ENCODE peak calls at places on chromosomes 1 and 21, in five cellular contexts. One of them, this sample, is unnamed.

GRCh38 chr1:30893776-30894507 is 14.6 kb downstream of the SDC3 start:
- DNase-seq in kidney epithelial cell: no peak
- DNase-seq in MCF 10A: no peak
- DNase-seq in NB4: no peak
- DNase-seq in GM13977: no peak
- DNase-seq in this sample: no peak

GRCh38 chr21:16176570-16176969 is 446.8 kb downstream of the USP25 start:
- DNase-seq in NB4: no peak
- DNase-seq in MCF 10A: no peak
- DNase-seq in GM13977: no peak
- DNase-seq in kidney epithelial cell: no peak
- DNase-seq in this sample: no peak

GRCh38 chr1:8122160-8122476 is 96.0 kb upstream of the ERRFI1 start:
- DNase-seq in MCF 10A: no peak
- DNase-seq in GM13977: no peak
- DNase-seq in NB4: no peak
- DNase-seq in kidney epithelial cell: no peak
- DNase-seq in this sample: no peak

GRCh38 chr1:15137807-15138206 is 15.7 kb upstream of the TMEM51 start:
- DNase-seq in MCF 10A: no peak
- DNase-seq in GM13977: no peak
- DNase-seq in NB4: no peak
- DNase-seq in kidney epithelial cell: no peak
- DNase-seq in this sample: no peak

GRCh38 chr1:11934295-11935039 is at the start of gene PLOD1:
- DNase-seq in kidney epithelial cell: peak; percentile 53
- DNase-seq in MCF 10A: peak; percentile 81
- DNase-seq in NB4: peak; percentile 92
- DNase-seq in GM13977: peak; percentile 95
- DNase-seq in this sample: peak; percentile 70

GRCh38 chr1:184947497-184948256 is 26.6 kb downstream of the NIBAN1 start:
- DNase-seq in MCF 10A: no peak
- DNase-seq in NB4: no peak
- DNase-seq in GM13977: no peak
- DNase-seq in kidney epithelial cell: no peak
- DNase-seq in this sample: no peak

GRCh38 chr21:34926784-34927548 is 122.1 kb downstream of the RUNX1 start:
- DNase-seq in GM13977: no peak
- DNase-seq in MCF 10A: no peak
- DNase-seq in kidney epithelial cell: no peak
- DNase-seq in NB4: no peak
- DNase-seq in this sample: no peak

GRCh38 chr1:1081311-1082238 is 7.5 kb upstream of the RNF223 start:
- DNase-seq in kidney epithelial cell: no peak
- DNase-seq in MCF 10A: no peak
- DNase-seq in NB4: no peak
- DNase-seq in GM13977: no peak
- DNase-seq in this sample: no peak

GRCh38 chr1:78003882-78004718 is 639 bp upstream of the DNAJB4 start:
- DNase-seq in kidney epithelial cell: peak; percentile 56
- DNase-seq in NB4: peak; percentile 82
- DNase-seq in GM13977: peak; percentile 39
- DNase-seq in MCF 10A: peak; percentile 79
- DNase-seq in this sample: peak; percentile 18

GRCh38 chr1:219339466-219339865 is 165.8 kb downstream of the LYPLAL1 start:
- DNase-seq in NB4: no peak
- DNase-seq in GM13977: no peak
- DNase-seq in kidney epithelial cell: no peak
- DNase-seq in MCF 10A: no peak
- DNase-seq in this sample: peak; percentile 70

GRCh38 chr1:103191327-103191726 is 83.0 kb upstream of the COL11A1 start:
- DNase-seq in GM13977: no peak
- DNase-seq in kidney epithelial cell: no peak
- DNase-seq in MCF 10A: no peak
- DNase-seq in NB4: no peak
- DNase-seq in this sample: no peak

GRCh38 chr21:42063578-42064521 is 7.3 kb upstream of the UMODL1 start:
- DNase-seq in GM13977: peak; percentile 64
- DNase-seq in NB4: peak; percentile 87
- DNase-seq in kidney epithelial cell: no peak
- DNase-seq in MCF 10A: peak; percentile 76
- DNase-seq in this sample: no peak

GRCh38 chr1:95281781-95282495 is 47.9 kb downstream of the RWDD3 start:
- DNase-seq in MCF 10A: no peak
- DNase-seq in kidney epithelial cell: no peak
- DNase-seq in NB4: no peak
- DNase-seq in GM13977: no peak
- DNase-seq in this sample: no peak

GRCh38 chr1:147171399-147172167 is 687 bp downstream of the PRKAB2 start:
- DNase-seq in GM13977: peak; percentile 28
- DNase-seq in NB4: peak; percentile 13
- DNase-seq in MCF 10A: peak; percentile 44
- DNase-seq in kidney epithelial cell: no peak
- DNase-seq in this sample: no peak

GRCh38 chr1:241408170-241408569 is 51.2 kb upstream of the RGS7 start:
- DNase-seq in GM13977: no peak
- DNase-seq in MCF 10A: peak; percentile 51
- DNase-seq in kidney epithelial cell: no peak
- DNase-seq in NB4: peak; percentile 30
- DNase-seq in this sample: no peak

GRCh38 chr1:214012418-214012817 is 24.6 kb downstream of the PROX1 start:
- DNase-seq in kidney epithelial cell: no peak
- DNase-seq in NB4: no peak
- DNase-seq in GM13977: no peak
- DNase-seq in MCF 10A: no peak
- DNase-seq in this sample: no peak

GRCh38 chr1:204419064-204419403 is 7.4 kb upstream of the PPP1R15B start:
- DNase-seq in GM13977: no peak
- DNase-seq in kidney epithelial cell: no peak
- DNase-seq in MCF 10A: peak; percentile 55
- DNase-seq in NB4: no peak
- DNase-seq in this sample: no peak

GRCh38 chr21:45080232-45080631 is 5.9 kb downstream of the ADARB1 start:
- DNase-seq in MCF 10A: no peak
- DNase-seq in kidney epithelial cell: no peak
- DNase-seq in GM13977: no peak
- DNase-seq in NB4: no peak
- DNase-seq in this sample: no peak

GRCh38 chr1:98653186-98653585 is 8.3 kb upstream of the SNX7 start:
- DNase-seq in MCF 10A: peak; percentile 25
- DNase-seq in kidney epithelial cell: no peak
- DNase-seq in GM13977: no peak
- DNase-seq in NB4: no peak
- DNase-seq in this sample: no peak

GRCh38 chr21:33025471-33026298 is at the start of gene OLIG2:
- DNase-seq in MCF 10A: no peak
- DNase-seq in kidney epithelial cell: no peak
- DNase-seq in NB4: peak; percentile 98
- DNase-seq in GM13977: peak; percentile 41
- DNase-seq in this sample: no peak

GRCh38 chr1:205782627-205783470 is 7.6 kb upstream of the RAB29 start:
- DNase-seq in MCF 10A: no peak
- DNase-seq in GM13977: no peak
- DNase-seq in kidney epithelial cell: no peak
- DNase-seq in NB4: no peak
- DNase-seq in this sample: no peak

GRCh38 chr1:17094664-17095063 is 24.6 kb downstream of the PADI2 start:
- DNase-seq in MCF 10A: no peak
- DNase-seq in GM13977: peak; percentile 72
- DNase-seq in kidney epithelial cell: no peak
- DNase-seq in NB4: no peak
- DNase-seq in this sample: no peak

GRCh38 chr1:7293702-7294630 is 477.1 kb upstream of the VAMP3 start:
- DNase-seq in kidney epithelial cell: no peak
- DNase-seq in MCF 10A: no peak
- DNase-seq in GM13977: no peak
- DNase-seq in NB4: no peak
- DNase-seq in this sample: no peak

GRCh38 chr1:46017876-46018503 is 114.4 kb downstream of the PIK3R3 start:
- DNase-seq in kidney epithelial cell: no peak
- DNase-seq in NB4: peak; percentile 32
- DNase-seq in GM13977: no peak
- DNase-seq in MCF 10A: no peak
- DNase-seq in this sample: no peak
- TF ChIP-seq CTCF in kidney epithelial cell: no peak
- TF ChIP-seq CTCF in NB4: no peak
- TF ChIP-seq CTCF in GM13977: no peak
- TF ChIP-seq CTCF in MCF 10A: no peak
- TF ChIP-seq CTCF in this sample: no peak

GRCh38 chr1:156970017-156970416 is 49.6 kb downstream of the LRRC71 start:
- DNase-seq in GM13977: no peak
- DNase-seq in MCF 10A: no peak
- DNase-seq in kidney epithelial cell: no peak
- DNase-seq in NB4: peak; percentile 15
- DNase-seq in this sample: no peak
- TF ChIP-seq CTCF in GM13977: peak; percentile 30
- TF ChIP-seq CTCF in MCF 10A: no peak
- TF ChIP-seq CTCF in kidney epithelial cell: peak; percentile 18
- TF ChIP-seq CTCF in NB4: peak; percentile 24
- TF ChIP-seq CTCF in this sample: no peak

GRCh38 chr1:223245411-223245810 is 102.4 kb upstream of the TLR5 start:
- DNase-seq in NB4: no peak
- DNase-seq in GM13977: no peak
- DNase-seq in MCF 10A: no peak
- DNase-seq in kidney epithelial cell: no peak
- DNase-seq in this sample: no peak

GRCh38 chr1:223245983-223246382 is 102.9 kb upstream of the TLR5 start:
- DNase-seq in NB4: no peak
- DNase-seq in MCF 10A: no peak
- DNase-seq in GM13977: no peak
- DNase-seq in kidney epithelial cell: no peak
- DNase-seq in this sample: no peak

GRCh38 chr1:223243441-223244050 is 100.5 kb upstream of the TLR5 start:
- DNase-seq in kidney epithelial cell: no peak
- DNase-seq in NB4: no peak
- DNase-seq in GM13977: no peak
- DNase-seq in MCF 10A: no peak
- DNase-seq in this sample: no peak

GRCh38 chr1:223242971-223243370 is 99.9 kb upstream of the TLR5 start:
- DNase-seq in MCF 10A: no peak
- DNase-seq in kidney epithelial cell: no peak
- DNase-seq in GM13977: no peak
- DNase-seq in NB4: no peak
- DNase-seq in this sample: no peak

DNA sequence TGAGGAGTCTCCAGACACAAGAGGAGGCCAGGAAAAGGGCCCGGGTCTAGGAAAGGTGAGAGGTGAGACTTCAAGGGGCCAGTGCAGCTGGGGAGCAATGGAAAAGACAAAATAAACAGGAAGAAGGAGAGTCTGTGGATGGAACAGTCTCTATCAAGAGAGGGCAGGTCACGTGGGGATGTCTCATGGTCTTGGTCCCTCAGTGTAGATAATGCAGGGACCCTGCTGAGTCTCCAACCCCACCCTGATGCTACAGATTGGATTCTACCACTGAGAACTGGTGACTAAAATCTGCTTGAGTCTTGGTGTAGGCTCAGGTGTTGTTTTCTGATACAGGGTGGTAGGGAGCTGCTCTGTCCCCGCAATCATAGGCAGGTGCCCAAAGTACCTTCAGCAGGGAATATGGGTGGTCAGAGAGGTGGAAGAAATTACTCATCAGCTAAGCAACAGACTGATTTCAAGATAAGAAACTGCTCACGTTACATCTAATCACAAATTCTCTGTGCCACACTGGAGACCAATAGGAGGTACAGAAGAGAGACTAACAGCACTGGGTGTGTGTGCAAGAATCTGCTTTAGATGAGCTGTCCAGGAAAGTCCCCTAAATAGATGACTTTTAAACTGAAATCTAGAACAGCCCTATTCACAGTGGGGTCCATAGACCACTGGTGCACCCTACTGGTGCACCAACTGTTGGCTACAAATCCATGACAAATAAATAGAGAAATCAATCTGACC is 101.5 kb upstream of the TLR5 start:
- DNase-seq in GM13977: peak; percentile 25
- DNase-seq in NB4: peak; percentile 27
- DNase-seq in kidney epithelial cell: no peak
- DNase-seq in MCF 10A: peak; percentile 36
- DNase-seq in this sample: no peak
- TF ChIP-seq CTCF in GM13977: no peak
- TF ChIP-seq CTCF in NB4: peak; percentile 14
- TF ChIP-seq CTCF in kidney epithelial cell: peak; percentile 8
- TF ChIP-seq CTCF in MCF 10A: no peak
- TF ChIP-seq CTCF in this sample: peak; percentile 10

GRCh38 chr1:233909195-233909594 is 4.7 kb downstream of the SLC35F3 start:
- DNase-seq in kidney epithelial cell: peak; percentile 89
- DNase-seq in MCF 10A: peak; percentile 91
- DNase-seq in GM13977: no peak
- DNase-seq in NB4: no peak
- DNase-seq in this sample: no peak

GRCh38 chr1:233912909-233913308 is 8.4 kb downstream of the SLC35F3 start:
- DNase-seq in NB4: no peak
- DNase-seq in GM13977: no peak
- DNase-seq in MCF 10A: no peak
- DNase-seq in kidney epithelial cell: no peak
- DNase-seq in this sample: no peak

GRCh38 chr1:233916706-233917105 is 12.2 kb downstream of the SLC35F3 start:
- DNase-seq in NB4: no peak
- DNase-seq in kidney epithelial cell: no peak
- DNase-seq in GM13977: no peak
- DNase-seq in MCF 10A: peak; percentile 36
- DNase-seq in this sample: no peak

GRCh38 chr1:233908092-233908491 is 3.6 kb downstream of the SLC35F3 start:
- DNase-seq in kidney epithelial cell: no peak
- DNase-seq in GM13977: no peak
- DNase-seq in NB4: no peak
- DNase-seq in MCF 10A: no peak
- DNase-seq in this sample: no peak

DNA sequence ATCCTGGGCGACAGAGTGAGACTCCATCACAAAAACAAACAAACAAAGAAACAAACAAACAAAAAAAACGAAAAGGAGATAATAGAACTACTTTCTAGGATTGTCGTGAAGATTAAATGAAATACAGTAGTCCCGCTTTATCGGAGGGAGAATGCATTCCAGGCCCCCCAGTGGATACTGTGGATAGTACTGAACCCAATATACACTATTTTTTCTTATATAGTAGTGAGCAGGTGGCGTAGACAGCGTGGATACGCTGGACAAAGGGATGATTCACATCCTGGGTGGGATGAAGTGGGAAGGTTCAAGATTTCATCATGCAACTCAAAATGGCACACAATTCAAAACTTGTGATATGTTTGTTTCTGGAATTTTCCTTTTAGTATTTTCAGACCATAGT is 8.0 kb downstream of the SLC35F3 start:
- DNase-seq in kidney epithelial cell: no peak
- DNase-seq in GM13977: no peak
- DNase-seq in NB4: no peak
- DNase-seq in MCF 10A: no peak
- DNase-seq in this sample: no peak
- TF ChIP-seq CTCF in kidney epithelial cell: no peak
- TF ChIP-seq CTCF in GM13977: no peak
- TF ChIP-seq CTCF in NB4: no peak
- TF ChIP-seq CTCF in MCF 10A: no peak
- TF ChIP-seq CTCF in this sample: no peak